ENCODE peak calls at places on chromosomes 4 and X, in eight cellular contexts. Q is body of pancreas; S is pancreas; J is right atrium auricular region; G is effector memory CD4-positive, alpha-beta T cell; Z is psoas muscle; O is osteoblast; K is GM23248. E is an unnamed sample.
A peak's percentile ranks its signal among the peaks of the same experiment; 100 is the strongest.

GRCh38 chr4:183384983-183385382 is 59.5 kb upstream of the CDKN2AIP start:
- DNase-seq in Q (no peak), S (no peak), J (no peak), G (no peak), Z (no peak), O (no peak), K (no peak), E (no peak)

GRCh38 chrX:73922856-73923429 is 359.9 kb downstream of the CHIC1 start:
- DNase-seq in Q (no peak), S (no peak), J (no peak), G (no peak), Z (no peak), O (peak; percentile 36), K (peak; percentile 65), E (no peak)

GRCh38 chrX:20362268-20363002 is 95.7 kb upstream of the RPS6KA3 start:
- DNase-seq in Q (peak; percentile 37), S (peak; percentile 57), J (no peak), G (no peak), Z (no peak), O (peak; percentile 65), K (peak; percentile 77), E (no peak)

GRCh38 chr4:10020871-10021676 is at the start of gene SLC2A9:
- DNase-seq in Q (no peak), S (no peak), J (peak; percentile 75), G (no peak), Z (no peak), O (no peak), K (peak; percentile 60), E (no peak)

GRCh38 chrX:123184199-123184857 is at the start of gene GRIA3:
- DNase-seq in Q (no peak), S (no peak), J (no peak), G (no peak), Z (no peak), O (no peak), K (peak; percentile 62), E (no peak)

GRCh38 chrX:43556207-43556606 is 99.9 kb upstream of the MAOA start:
- DNase-seq in Q (peak; percentile 18), S (no peak), J (no peak), G (no peak), Z (no peak), O (no peak), K (no peak), E (no peak)

GRCh38 chr4:148962539-148963290 is 520.5 kb upstream of the NR3C2 start:
- DNase-seq in Q (no peak), S (no peak), J (no peak), G (no peak), Z (no peak), O (no peak), K (peak; percentile 33), E (no peak)

GRCh38 chr4:75229783-75230570 is 284.2 kb downstream of the RCHY1 start:
- DNase-seq in Q (no peak), S (no peak), J (no peak), G (no peak), Z (no peak), O (no peak), K (no peak), E (no peak)

GRCh38 chrX:11867610-11868345 is 109.7 kb downstream of the MSL3 start:
- DNase-seq in Q (no peak), S (no peak), J (no peak), G (no peak), Z (no peak), O (no peak), K (no peak), E (no peak)

GRCh38 chr4:113957961-113958360 is 21.5 kb downstream of the ARSJ start:
- DNase-seq in Q (no peak), S (no peak), J (no peak), G (no peak), Z (no peak), O (no peak), K (no peak), E (no peak)

GRCh38 chrX:124232523-124233201 is 99.8 kb upstream of the TEX13D start:
- DNase-seq in Q (no peak), S (no peak), J (no peak), G (no peak), Z (no peak), O (no peak), K (no peak), E (no peak)

GRCh38 chr4:105679186-105679585 is 29.3 kb downstream of the INTS12 start:
- DNase-seq in Q (peak; percentile 20), S (peak; percentile 5), J (no peak), G (no peak), Z (no peak), O (no peak), K (no peak), E (no peak)

GRCh38 chr4:85142451-85142850 is 176.0 kb upstream of the WDFY3 start:
- DNase-seq in Q (no peak), S (no peak), J (no peak), G (no peak), Z (no peak), O (no peak), K (no peak), E (no peak)

GRCh38 chr4:88104902-88105610 is 53.4 kb downstream of the ABCG2 start:
- DNase-seq in Q (no peak), S (no peak), J (no peak), G (no peak), Z (no peak), O (no peak), K (peak; percentile 72), E (no peak)

GRCh38 chr4:2537011-2537830 is 774 bp downstream of the FAM193A start:
- DNase-seq in Q (peak; percentile 51), S (peak; percentile 34), J (no peak), G (peak; percentile 46), Z (peak; percentile 61), O (peak; percentile 86), K (peak; percentile 74), E (peak; percentile 62)

GRCh38 chr4:38774181-38774580 is 8.6 kb downstream of the TLR10 start:
- DNase-seq in Q (no peak), S (no peak), J (no peak), G (no peak), Z (no peak), O (no peak), K (no peak), E (no peak)

GRCh38 chrX:103637604-103638338 is 9.0 kb downstream of the TCEAL1 start:
- DNase-seq in Q (no peak), S (no peak), J (no peak), G (no peak), Z (no peak), O (no peak), K (peak; percentile 32), E (no peak)

GRCh38 chr4:72375050-72375736 is 193.8 kb downstream of the ADAMTS3 start:
- DNase-seq in Q (no peak), S (no peak), J (no peak), G (no peak), Z (peak; percentile 14), O (no peak), K (peak; percentile 92), E (no peak)

GRCh38 chr4:128636906-128637305 is 172.6 kb upstream of the JADE1 start:
- DNase-seq in Q (no peak), S (no peak), J (no peak), G (no peak), Z (no peak), O (no peak), K (no peak), E (no peak)
- H3K4me1 ChIP-seq in Q (peaks cover 50% of the 10 kb centered on the region), S (peaks cover 25% of the 10 kb centered on the region), J (peaks cover 13% of the 10 kb centered on the region), G (no peaks in the 10 kb centered on the region), Z (peaks cover 14% of the 10 kb centered on the region), O (peaks cover 4% of the 10 kb centered on the region), K (peaks cover 17% of the 10 kb centered on the region), E (no peaks in the 10 kb centered on the region)

GRCh38 chr4:89295415-89295927 is 12.1 kb downstream of the GPRIN3 start:
- DNase-seq in Q (no peak), S (no peak), J (no peak), G (no peak), Z (no peak), O (no peak), K (no peak), E (no peak)
- H3K27me3 ChIP-seq in Q (no peaks in the 10 kb centered on the region), S (no peaks in the 10 kb centered on the region), J (no peaks in the 10 kb centered on the region), G (no peaks in the 10 kb centered on the region), Z (no peaks in the 10 kb centered on the region), O (peaks cover 23% of the 10 kb centered on the region), K (no peaks in the 10 kb centered on the region), E (no peaks in the 10 kb centered on the region)

DNA sequence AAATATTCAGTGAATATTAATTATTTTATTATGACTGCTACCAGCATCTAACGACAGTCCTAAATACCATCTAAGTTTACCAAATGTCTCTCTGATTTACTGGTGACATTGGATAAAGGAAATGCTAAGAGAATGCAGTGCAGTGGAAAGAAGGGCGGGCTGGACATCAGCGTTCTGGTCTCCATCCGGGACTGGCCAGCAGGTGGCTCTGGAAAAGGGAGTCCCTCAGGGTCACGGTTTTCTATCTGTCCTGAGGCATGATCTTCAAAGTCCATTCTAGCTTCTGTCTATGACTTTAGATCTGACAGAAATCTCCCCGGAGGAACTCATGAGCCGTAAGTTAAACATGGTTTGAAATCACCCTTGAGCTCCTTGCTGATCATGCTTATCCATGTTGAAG is 3.3 kb downstream of the TRIM2 start:
- DNase-seq in Q (peak; percentile 66), S (peak; percentile 26), J (no peak), G (no peak), Z (peak; percentile 33), O (no peak), K (peak; percentile 33), E (no peak)
- H3K4me1 ChIP-seq in Q (peaks cover 40% of the 10 kb centered on the region), S (no peaks in the 10 kb centered on the region), J (peaks cover 19% of the 10 kb centered on the region), G (peaks cover 22% of the 10 kb centered on the region), Z (no peaks in the 10 kb centered on the region), O (peaks cover 4% of the 10 kb centered on the region), K (no peaks in the 10 kb centered on the region), E (peaks cover 33% of the 10 kb centered on the region)

DNA sequence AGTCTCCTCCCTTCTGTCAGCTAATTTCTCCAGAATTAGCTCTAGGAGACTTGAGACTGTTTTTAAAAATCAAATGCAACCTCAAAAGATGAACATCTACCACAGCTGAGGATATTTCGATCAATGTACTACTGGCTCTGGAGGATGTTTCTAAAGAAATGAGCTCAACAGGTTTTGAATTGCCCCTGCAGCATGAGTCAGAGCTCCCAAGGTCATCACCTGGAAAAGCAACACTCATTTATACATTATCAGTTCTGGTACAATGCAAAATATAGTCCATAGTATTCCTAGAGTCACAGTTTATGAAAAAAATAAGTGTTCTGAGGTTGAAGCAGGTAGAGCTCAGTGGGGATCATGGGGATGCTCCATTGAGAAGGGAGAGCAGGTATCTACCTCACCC is 50.8 kb upstream of the MCF2 start:
- DNase-seq in Q (peak; percentile 10), S (peak; percentile 5), J (no peak), G (no peak), Z (no peak), O (peak; percentile 5), K (no peak), E (no peak)
- H3K27me3 ChIP-seq in Q (no peaks in the 10 kb centered on the region), S (no peaks in the 10 kb centered on the region), J (no peaks in the 10 kb centered on the region), G (no peaks in the 10 kb centered on the region), Z (no peaks in the 10 kb centered on the region), O (no peaks in the 10 kb centered on the region), K (no peaks in the 10 kb centered on the region), E (no peaks in the 10 kb centered on the region)

DNA sequence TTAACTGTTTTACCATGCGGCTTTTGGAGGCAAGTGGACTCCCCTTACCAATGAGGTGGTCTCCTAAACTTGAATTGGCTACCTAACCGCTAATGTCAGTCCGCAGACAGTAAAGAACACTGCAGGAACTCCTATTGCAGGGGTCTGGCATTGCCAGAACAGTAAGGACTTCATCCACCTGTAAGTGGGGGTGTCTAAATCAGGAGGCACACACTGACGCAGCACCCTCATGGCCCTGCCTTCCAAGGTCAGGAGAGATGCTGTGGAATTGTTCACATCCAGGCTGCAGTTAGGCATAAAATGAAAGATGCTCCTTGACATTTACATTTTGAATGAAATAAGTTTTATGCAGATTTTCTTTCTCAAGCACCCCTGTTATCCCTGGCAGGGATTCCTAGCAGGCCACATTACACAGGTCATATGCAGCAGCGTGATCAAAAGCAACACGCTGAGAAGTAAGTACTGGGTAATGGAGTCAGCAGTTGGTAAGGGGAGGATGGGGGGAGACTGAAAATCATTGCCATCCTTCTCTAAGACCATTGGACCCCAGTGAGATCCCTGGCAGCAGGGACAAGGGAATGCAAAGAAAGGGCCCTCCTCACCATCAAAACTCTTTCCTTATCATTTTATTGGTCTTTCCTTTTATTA is 3.8 kb downstream of the PPARGC1A start:
- DNase-seq in Q (no peak), S (no peak), J (no peak), G (no peak), Z (no peak), O (no peak), K (no peak), E (no peak)
- H3K4me1 ChIP-seq in Q (peaks cover 16% of the 10 kb centered on the region), S (peaks cover 4% of the 10 kb centered on the region), J (peaks cover 23% of the 10 kb centered on the region), G (peaks cover 2% of the 10 kb centered on the region), Z (peaks cover 30% of the 10 kb centered on the region), O (peaks cover 13% of the 10 kb centered on the region), K (peaks cover 22% of the 10 kb centered on the region), E (no peaks in the 10 kb centered on the region)